ENCODE peak calls at places on chromosomes 7 and 10, in eight cellular contexts. J is vagina; O is natural killer cell; T is CD4-positive, alpha-beta memory T cell; N is activated CD8-positive, alpha-beta memory T cell treated with anti-CD3 and anti-CD28 coated beads for 48 hours; V is Panc1; X is hippocampal formation; S is stimulated activated CD4-positive, alpha-beta T cell treated with anti-CD3 and anti-CD28 coated beads, Interleukin-12 subunit alpha, Interleukin-12 subunit beta, amount 100 ng/mL, for 48 hours. A is an unnamed sample.

GRCh38 chr7:117834983-117835664 is 38.1 kb downstream of the CTTNBP2 start:
- DNase-seq in S (no peak), J (no peak), O (no peak), T (no peak), V (no peak), N (no peak), X (no peak), A (peak)

GRCh38 chr7:84043661-84044191 is 150.9 kb downstream of the SEMA3A start:
- DNase-seq in N (no peak), S (no peak), V (no peak), X (no peak), J (no peak), O (no peak), T (no peak), A (no peak)

GRCh38 chr10:104324931-104325330 is 13.3 kb downstream of the ITPRIP start:
- DNase-seq in T (no peak), O (no peak), J (no peak), V (no peak), X (no peak), S (no peak), N (no peak), A (no peak)

GRCh38 chr10:1661861-1662260 is 75.5 kb downstream of the ADARB2 start:
- DNase-seq in S (no peak), V (no peak), N (no peak), O (no peak), T (no peak), J (no peak), X (no peak), A (no peak)

GRCh38 chr7:158497627-158498026 is 90.0 kb downstream of the PTPRN2 start:
- DNase-seq in T (no peak), N (no peak), O (no peak), S (no peak), V (no peak), X (no peak), J (no peak), A (no peak)

GRCh38 chr7:12130664-12131063 is 80.4 kb upstream of the TMEM106B start:
- DNase-seq in O (no peak), J (no peak), X (no peak), S (no peak), V (no peak), T (no peak), N (no peak), A (no peak)

GRCh38 chr7:128833148-128833938 is 3.1 kb downstream of the FLNC start:
- DNase-seq in X (peak), O (no peak), V (no peak), S (no peak), N (no peak), T (no peak), J (no peak), A (peak)

GRCh38 chr7:1134951-1135350 is 25.0 kb downstream of the ZFAND2A start:
- DNase-seq in N (no peak), X (no peak), J (no peak), T (no peak), O (no peak), S (no peak), V (no peak), A (no peak)

GRCh38 chr10:62554632-62555199 is 180.5 kb downstream of the ZNF365 start:
- DNase-seq in X (no peak), S (no peak), N (no peak), J (no peak), T (peak), O (no peak), V (no peak), A (peak)

GRCh38 chr10:71780722-71781121 is 7.4 kb upstream of the VSIR start:
- DNase-seq in V (no peak), O (no peak), T (no peak), S (no peak), X (no peak), N (no peak), J (no peak), A (no peak)